ENCODE peak calls at places on chromosomes 16 and 17, in ten cellular contexts. One of them, this sample, is unnamed. For H3K9me3, the result is how much of the 10 kb centered on the place peaks cover.

GRCh38 chr17:78678711-78679110 is 101.5 kb upstream of the DNAH17 start:
- DNase-seq in breast epithelium: no peak
- DNase-seq in OCI-LY7: no peak
- DNase-seq in A549: no peak
- DNase-seq in thoracic aorta: no peak
- DNase-seq in CD8-positive, alpha-beta T cell: no peak
- DNase-seq in heart right ventricle: no peak
- DNase-seq in endodermal cell: no peak
- DNase-seq in right atrium auricular region: no peak
- DNase-seq in mucosa of descending colon: no peak
- DNase-seq in this sample: no peak

GRCh38 chr16:67995423-67995822 is 3.9 kb downstream of the DPEP2 start:
- DNase-seq in thoracic aorta: no peak
- DNase-seq in CD8-positive, alpha-beta T cell: no peak
- DNase-seq in right atrium auricular region: no peak
- DNase-seq in mucosa of descending colon: no peak
- DNase-seq in A549: no peak
- DNase-seq in endodermal cell: no peak
- DNase-seq in OCI-LY7: no peak
- DNase-seq in heart right ventricle: no peak
- DNase-seq in breast epithelium: no peak
- DNase-seq in this sample: peak

GRCh38 chr16:67528870-67529638 is 425 bp downstream of the RIPOR1 start:
- DNase-seq in mucosa of descending colon: peak
- DNase-seq in heart right ventricle: peak
- DNase-seq in thoracic aorta: no peak
- DNase-seq in endodermal cell: peak
- DNase-seq in right atrium auricular region: no peak
- DNase-seq in breast epithelium: no peak
- DNase-seq in OCI-LY7: peak
- DNase-seq in CD8-positive, alpha-beta T cell: no peak
- DNase-seq in A549: peak
- DNase-seq in this sample: peak

GRCh38 chr16:35208001-35208935 is 1748.9 kb downstream of the TP53TG3F start:
- DNase-seq in endodermal cell: no peak
- DNase-seq in breast epithelium: no peak
- DNase-seq in right atrium auricular region: no peak
- DNase-seq in OCI-LY7: no peak
- DNase-seq in heart right ventricle: no peak
- DNase-seq in CD8-positive, alpha-beta T cell: no peak
- DNase-seq in A549: no peak
- DNase-seq in mucosa of descending colon: no peak
- DNase-seq in thoracic aorta: no peak
- DNase-seq in this sample: no peak

GRCh38 chr17:82592751-82593589 is 55.3 kb downstream of the WDR45B start:
- DNase-seq in endodermal cell: peak
- DNase-seq in OCI-LY7: peak
- DNase-seq in right atrium auricular region: peak
- DNase-seq in breast epithelium: peak
- DNase-seq in thoracic aorta: no peak
- DNase-seq in A549: peak
- DNase-seq in CD8-positive, alpha-beta T cell: peak
- DNase-seq in mucosa of descending colon: peak
- DNase-seq in heart right ventricle: peak
- DNase-seq in this sample: peak

GRCh38 chr17:44738214-44738906 is 20.4 kb upstream of the ADAM11 start:
- DNase-seq in heart right ventricle: no peak
- DNase-seq in endodermal cell: peak
- DNase-seq in right atrium auricular region: no peak
- DNase-seq in CD8-positive, alpha-beta T cell: no peak
- DNase-seq in A549: no peak
- DNase-seq in thoracic aorta: no peak
- DNase-seq in breast epithelium: no peak
- DNase-seq in OCI-LY7: no peak
- DNase-seq in mucosa of descending colon: no peak
- DNase-seq in this sample: no peak

GRCh38 chr17:50621562-50621961 is 13.1 kb upstream of the ABCC3 start:
- DNase-seq in CD8-positive, alpha-beta T cell: no peak
- DNase-seq in endodermal cell: no peak
- DNase-seq in right atrium auricular region: no peak
- DNase-seq in OCI-LY7: no peak
- DNase-seq in A549: no peak
- DNase-seq in breast epithelium: no peak
- DNase-seq in thoracic aorta: no peak
- DNase-seq in mucosa of descending colon: no peak
- DNase-seq in heart right ventricle: no peak
- DNase-seq in this sample: no peak

GRCh38 chr16:71794018-71794417 is 14.6 kb downstream of the AP1G1 start:
- DNase-seq in breast epithelium: no peak
- DNase-seq in mucosa of descending colon: no peak
- DNase-seq in CD8-positive, alpha-beta T cell: no peak
- DNase-seq in right atrium auricular region: no peak
- DNase-seq in endodermal cell: no peak
- DNase-seq in heart right ventricle: no peak
- DNase-seq in OCI-LY7: no peak
- DNase-seq in A549: no peak
- DNase-seq in thoracic aorta: no peak
- DNase-seq in this sample: no peak

GRCh38 chr17:68759002-68759342 is 157.8 kb upstream of the FAM20A start:
- DNase-seq in heart right ventricle: no peak
- DNase-seq in endodermal cell: no peak
- DNase-seq in CD8-positive, alpha-beta T cell: no peak
- DNase-seq in right atrium auricular region: no peak
- DNase-seq in mucosa of descending colon: no peak
- DNase-seq in OCI-LY7: no peak
- DNase-seq in A549: no peak
- DNase-seq in thoracic aorta: no peak
- DNase-seq in breast epithelium: no peak
- DNase-seq in this sample: no peak

GRCh38 chr17:44587339-44587738 is 30.1 kb downstream of the FZD2 start:
- DNase-seq in thoracic aorta: peak
- DNase-seq in right atrium auricular region: peak
- DNase-seq in heart right ventricle: peak
- DNase-seq in endodermal cell: peak
- DNase-seq in OCI-LY7: no peak
- DNase-seq in CD8-positive, alpha-beta T cell: no peak
- DNase-seq in A549: peak
- DNase-seq in breast epithelium: no peak
- DNase-seq in mucosa of descending colon: no peak
- DNase-seq in this sample: peak

GRCh38 chr17:15408803-15409202 is 58.6 kb downstream of the CDRT4 start:
- DNase-seq in mucosa of descending colon: no peak
- DNase-seq in endodermal cell: no peak
- DNase-seq in breast epithelium: no peak
- DNase-seq in A549: peak
- DNase-seq in right atrium auricular region: no peak
- DNase-seq in OCI-LY7: no peak
- DNase-seq in thoracic aorta: no peak
- DNase-seq in heart right ventricle: no peak
- DNase-seq in CD8-positive, alpha-beta T cell: no peak
- DNase-seq in this sample: no peak

GRCh38 chr17:351436-351713 is 1.2 kb downstream of the RPH3AL start:
- DNase-seq in right atrium auricular region: no peak
- DNase-seq in thoracic aorta: no peak
- DNase-seq in mucosa of descending colon: peak
- DNase-seq in heart right ventricle: no peak
- DNase-seq in A549: peak
- DNase-seq in breast epithelium: no peak
- DNase-seq in OCI-LY7: no peak
- DNase-seq in endodermal cell: no peak
- DNase-seq in CD8-positive, alpha-beta T cell: no peak
- DNase-seq in this sample: no peak
- H3K9me3 ChIP-seq in right atrium auricular region: under half
- H3K9me3 ChIP-seq in thoracic aorta: under half
- H3K9me3 ChIP-seq in mucosa of descending colon: under half
- H3K9me3 ChIP-seq in heart right ventricle: under half
- H3K9me3 ChIP-seq in A549: under half
- H3K9me3 ChIP-seq in breast epithelium: under half
- H3K9me3 ChIP-seq in OCI-LY7: under half
- H3K9me3 ChIP-seq in endodermal cell: under half
- H3K9me3 ChIP-seq in CD8-positive, alpha-beta T cell: under half
- H3K9me3 ChIP-seq in this sample: under half

GRCh38 chr16:17544785-17545184 is 74.0 kb upstream of the XYLT1 start:
- DNase-seq in A549: peak
- DNase-seq in endodermal cell: peak
- DNase-seq in right atrium auricular region: no peak
- DNase-seq in OCI-LY7: peak
- DNase-seq in thoracic aorta: no peak
- DNase-seq in heart right ventricle: no peak
- DNase-seq in CD8-positive, alpha-beta T cell: no peak
- DNase-seq in mucosa of descending colon: no peak
- DNase-seq in breast epithelium: no peak
- DNase-seq in this sample: no peak
- TF ChIP-seq CTCF in A549: no peak
- TF ChIP-seq CTCF in endodermal cell: peak
- TF ChIP-seq CTCF in right atrium auricular region: no peak
- TF ChIP-seq CTCF in OCI-LY7: peak
- TF ChIP-seq CTCF in thoracic aorta: no peak
- TF ChIP-seq CTCF in heart right ventricle: no peak
- TF ChIP-seq CTCF in CD8-positive, alpha-beta T cell: peak
- TF ChIP-seq CTCF in mucosa of descending colon: no peak
- TF ChIP-seq CTCF in breast epithelium: no peak
- TF ChIP-seq CTCF in this sample: peak

DNA sequence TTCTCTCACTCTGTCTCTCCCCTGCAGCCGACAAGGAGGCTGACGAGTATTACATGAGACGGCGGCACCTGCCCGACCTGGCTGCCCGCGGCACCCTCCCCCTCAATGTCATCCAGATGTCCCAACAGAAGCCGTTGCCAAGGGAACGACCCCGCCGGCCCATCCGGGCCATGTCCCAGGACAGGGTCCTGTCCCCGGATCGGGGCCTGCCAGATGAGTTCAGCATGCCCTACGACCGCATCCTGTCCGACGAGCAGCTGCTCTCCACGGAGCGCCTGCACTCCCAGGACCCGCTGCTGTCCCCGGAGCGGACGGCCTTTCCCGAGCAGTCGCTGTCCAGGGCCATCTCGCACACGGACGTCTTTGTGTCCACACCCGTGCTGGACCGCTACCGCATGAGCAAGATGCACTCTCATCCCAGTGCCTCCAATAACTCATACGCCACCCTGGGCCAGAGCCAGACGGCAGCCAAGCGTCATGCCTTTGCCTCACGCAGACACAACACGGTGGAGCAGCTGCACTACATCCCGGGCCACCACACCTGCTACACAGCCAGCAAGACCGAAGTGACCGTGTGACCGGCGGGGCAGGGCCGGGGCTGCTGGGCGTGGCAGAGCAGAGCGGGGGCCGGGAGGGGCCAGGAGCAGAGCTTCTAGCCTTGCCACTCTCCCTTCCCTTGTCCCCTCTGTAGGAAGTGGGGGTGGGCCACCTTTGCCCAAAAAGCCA is 40.4 kb upstream of the DNAH9 start:
- DNase-seq in thoracic aorta: no peak
- DNase-seq in A549: no peak
- DNase-seq in CD8-positive, alpha-beta T cell: no peak
- DNase-seq in mucosa of descending colon: no peak
- DNase-seq in breast epithelium: no peak
- DNase-seq in endodermal cell: no peak
- DNase-seq in right atrium auricular region: no peak
- DNase-seq in OCI-LY7: no peak
- DNase-seq in heart right ventricle: no peak
- DNase-seq in this sample: peak
- H3K9me3 ChIP-seq in thoracic aorta: under half
- H3K9me3 ChIP-seq in A549: under half
- H3K9me3 ChIP-seq in CD8-positive, alpha-beta T cell: under half
- H3K9me3 ChIP-seq in mucosa of descending colon: under half
- H3K9me3 ChIP-seq in breast epithelium: under half
- H3K9me3 ChIP-seq in endodermal cell: under half
- H3K9me3 ChIP-seq in right atrium auricular region: under half
- H3K9me3 ChIP-seq in OCI-LY7: under half
- H3K9me3 ChIP-seq in heart right ventricle: under half
- H3K9me3 ChIP-seq in this sample: under half

GRCh38 chr17:29279397-29280070 is 14.4 kb downstream of the NUFIP2 start:
- DNase-seq in A549: no peak
- DNase-seq in endodermal cell: no peak
- DNase-seq in heart right ventricle: no peak
- DNase-seq in OCI-LY7: no peak
- DNase-seq in right atrium auricular region: no peak
- DNase-seq in breast epithelium: no peak
- DNase-seq in thoracic aorta: no peak
- DNase-seq in mucosa of descending colon: no peak
- DNase-seq in CD8-positive, alpha-beta T cell: no peak
- DNase-seq in this sample: no peak

GRCh38 chr17:29278692-29279091 is 15.3 kb downstream of the NUFIP2 start:
- DNase-seq in A549: no peak
- DNase-seq in mucosa of descending colon: no peak
- DNase-seq in OCI-LY7: no peak
- DNase-seq in heart right ventricle: no peak
- DNase-seq in endodermal cell: no peak
- DNase-seq in CD8-positive, alpha-beta T cell: no peak
- DNase-seq in thoracic aorta: no peak
- DNase-seq in right atrium auricular region: no peak
- DNase-seq in breast epithelium: no peak
- DNase-seq in this sample: no peak

DNA sequence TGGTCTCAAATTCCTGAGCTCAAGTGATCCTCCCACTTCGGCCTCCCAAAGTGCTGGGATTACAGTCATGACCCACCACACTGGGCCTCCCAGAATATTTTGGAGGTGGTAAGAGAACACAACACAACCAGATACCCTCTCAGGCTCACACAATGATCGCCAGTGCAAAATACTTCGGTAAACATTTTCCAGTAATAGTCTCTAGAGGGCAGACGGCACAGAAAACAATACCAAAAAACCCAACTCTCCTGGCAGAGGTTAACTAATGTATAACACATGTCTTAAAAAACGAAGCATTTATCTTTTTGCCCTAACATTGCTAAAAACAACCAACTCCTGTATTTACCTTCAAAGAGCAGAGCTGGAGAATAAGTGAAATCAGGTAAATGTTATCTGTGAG is 10.5 kb downstream of the NUFIP2 start:
- DNase-seq in breast epithelium: no peak
- DNase-seq in CD8-positive, alpha-beta T cell: no peak
- DNase-seq in thoracic aorta: no peak
- DNase-seq in OCI-LY7: peak
- DNase-seq in mucosa of descending colon: no peak
- DNase-seq in A549: no peak
- DNase-seq in right atrium auricular region: no peak
- DNase-seq in endodermal cell: no peak
- DNase-seq in heart right ventricle: no peak
- DNase-seq in this sample: no peak
- TF ChIP-seq CTCF in breast epithelium: no peak
- TF ChIP-seq CTCF in CD8-positive, alpha-beta T cell: no peak
- TF ChIP-seq CTCF in thoracic aorta: no peak
- TF ChIP-seq CTCF in OCI-LY7: peak
- TF ChIP-seq CTCF in mucosa of descending colon: no peak
- TF ChIP-seq CTCF in A549: peak
- TF ChIP-seq CTCF in right atrium auricular region: no peak
- TF ChIP-seq CTCF in endodermal cell: peak
- TF ChIP-seq CTCF in heart right ventricle: no peak
- TF ChIP-seq CTCF in this sample: no peak

This sample was measured in lower lobe of right lung.